ENCODE peak calls at places on chromosomes 12 and 14, in five cellular contexts. One of them, this sample, is unnamed.

GRCh38 chr14:30193791-30194407 is 266.3 kb upstream of the PRKD1 start:
- DNase-seq in psoas muscle: no peak
- DNase-seq in mesothelial cell of epicardium: no peak
- DNase-seq in WTC11: no peak
- DNase-seq in progenitor cell of endocrine pancreas: no peak
- DNase-seq in this sample: no peak

GRCh38 chr12:81128930-81129554 is 51.2 kb downstream of the ACSS3 start:
- DNase-seq in psoas muscle: no peak
- DNase-seq in mesothelial cell of epicardium: no peak
- DNase-seq in WTC11: peak; percentile 31
- DNase-seq in progenitor cell of endocrine pancreas: no peak
- DNase-seq in this sample: no peak

GRCh38 chr14:24310666-24311604 is at the start of gene LTB4R:
- DNase-seq in psoas muscle: peak; percentile 79
- DNase-seq in mesothelial cell of epicardium: no peak
- DNase-seq in WTC11: peak; percentile 78
- DNase-seq in progenitor cell of endocrine pancreas: no peak
- DNase-seq in this sample: peak; percentile 86

GRCh38 chr14:47264842-47265241 is 410.6 kb downstream of the MDGA2 start:
- DNase-seq in psoas muscle: no peak
- DNase-seq in mesothelial cell of epicardium: no peak
- DNase-seq in WTC11: no peak
- DNase-seq in progenitor cell of endocrine pancreas: no peak
- DNase-seq in this sample: no peak

GRCh38 chr12:123083661-123084571 is 67.0 kb downstream of the PITPNM2 start:
- DNase-seq in psoas muscle: no peak
- DNase-seq in mesothelial cell of epicardium: no peak
- DNase-seq in WTC11: no peak
- DNase-seq in progenitor cell of endocrine pancreas: no peak
- DNase-seq in this sample: no peak

GRCh38 chr12:96445743-96446655 is 43.4 kb upstream of the CFAP54 start:
- DNase-seq in psoas muscle: no peak
- DNase-seq in mesothelial cell of epicardium: no peak
- DNase-seq in WTC11: no peak
- DNase-seq in progenitor cell of endocrine pancreas: no peak
- DNase-seq in this sample: no peak

GRCh38 chr12:22064968-22065367 is 18.9 kb downstream of the CMAS start:
- DNase-seq in psoas muscle: no peak
- DNase-seq in mesothelial cell of epicardium: no peak
- DNase-seq in WTC11: no peak
- DNase-seq in progenitor cell of endocrine pancreas: no peak
- DNase-seq in this sample: no peak

GRCh38 chr12:57896437-57897201 is 44.7 kb upstream of the ATP23 start:
- DNase-seq in psoas muscle: peak; percentile 66
- DNase-seq in mesothelial cell of epicardium: peak; percentile 49
- DNase-seq in WTC11: peak; percentile 70
- DNase-seq in progenitor cell of endocrine pancreas: peak; percentile 42
- DNase-seq in this sample: peak; percentile 88

GRCh38 chr12:92051441-92051840 is 94.2 kb downstream of the BTG1 start:
- DNase-seq in psoas muscle: no peak
- DNase-seq in mesothelial cell of epicardium: no peak
- DNase-seq in WTC11: no peak
- DNase-seq in progenitor cell of endocrine pancreas: no peak
- DNase-seq in this sample: no peak

GRCh38 chr12:46153267-46153872 is 115.5 kb downstream of the SLC38A1 start:
- DNase-seq in psoas muscle: no peak
- DNase-seq in mesothelial cell of epicardium: no peak
- DNase-seq in WTC11: no peak
- DNase-seq in progenitor cell of endocrine pancreas: no peak
- DNase-seq in this sample: no peak

GRCh38 chr14:97010491-97011160 is 213.4 kb downstream of the VRK1 start:
- DNase-seq in psoas muscle: no peak
- DNase-seq in mesothelial cell of epicardium: no peak
- DNase-seq in WTC11: peak; percentile 46
- DNase-seq in progenitor cell of endocrine pancreas: no peak
- DNase-seq in this sample: no peak

GRCh38 chr12:6067152-6067916 is 57.1 kb downstream of the VWF start:
- DNase-seq in psoas muscle: no peak
- DNase-seq in mesothelial cell of epicardium: no peak
- DNase-seq in WTC11: peak; percentile 75
- DNase-seq in progenitor cell of endocrine pancreas: no peak
- DNase-seq in this sample: peak; percentile 43

GRCh38 chr14:32129124-32129523 is 52.0 kb downstream of the ARHGAP5 start:
- DNase-seq in psoas muscle: no peak
- DNase-seq in mesothelial cell of epicardium: no peak
- DNase-seq in WTC11: no peak
- DNase-seq in progenitor cell of endocrine pancreas: no peak
- DNase-seq in this sample: no peak

GRCh38 chr12:100372846-100373245 is 16.0 kb downstream of the SLC17A8 start:
- DNase-seq in psoas muscle: no peak
- DNase-seq in mesothelial cell of epicardium: no peak
- DNase-seq in WTC11: peak; percentile 38
- DNase-seq in progenitor cell of endocrine pancreas: no peak
- DNase-seq in this sample: no peak

GRCh38 chr12:117228239-117228638 is 38.0 kb upstream of the FBXO21 start:
- DNase-seq in psoas muscle: no peak
- DNase-seq in mesothelial cell of epicardium: no peak
- DNase-seq in WTC11: no peak
- DNase-seq in progenitor cell of endocrine pancreas: no peak
- DNase-seq in this sample: no peak

GRCh38 chr12:117235261-117235660 is 45.0 kb upstream of the FBXO21 start:
- DNase-seq in psoas muscle: no peak
- DNase-seq in mesothelial cell of epicardium: no peak
- DNase-seq in WTC11: peak; percentile 22
- DNase-seq in progenitor cell of endocrine pancreas: no peak
- DNase-seq in this sample: no peak

GRCh38 chr12:117227000-117227653 is 36.9 kb upstream of the FBXO21 start:
- DNase-seq in psoas muscle: no peak
- DNase-seq in mesothelial cell of epicardium: no peak
- DNase-seq in WTC11: peak; percentile 29
- DNase-seq in progenitor cell of endocrine pancreas: no peak
- DNase-seq in this sample: no peak

GRCh38 chr12:117234441-117234840 is 44.2 kb upstream of the FBXO21 start:
- DNase-seq in psoas muscle: no peak
- DNase-seq in mesothelial cell of epicardium: no peak
- DNase-seq in WTC11: no peak
- DNase-seq in progenitor cell of endocrine pancreas: no peak
- DNase-seq in this sample: no peak

GRCh38 chr12:117231750-117232149 is 41.5 kb upstream of the FBXO21 start:
- DNase-seq in psoas muscle: no peak
- DNase-seq in mesothelial cell of epicardium: no peak
- DNase-seq in WTC11: peak; percentile 62
- DNase-seq in progenitor cell of endocrine pancreas: no peak
- DNase-seq in this sample: no peak
- TF ChIP-seq CTCF in psoas muscle: no peak
- TF ChIP-seq CTCF in mesothelial cell of epicardium: no peak
- TF ChIP-seq CTCF in WTC11: no peak
- TF ChIP-seq CTCF in progenitor cell of endocrine pancreas: no peak
- TF ChIP-seq CTCF in this sample: no peak

GRCh38 chr12:12896261-12896660 is 4.9 kb downstream of the GPRC5A start:
- DNase-seq in psoas muscle: no peak
- DNase-seq in mesothelial cell of epicardium: no peak
- DNase-seq in WTC11: no peak
- DNase-seq in progenitor cell of endocrine pancreas: no peak
- DNase-seq in this sample: no peak
- TF ChIP-seq CTCF in psoas muscle: no peak
- TF ChIP-seq CTCF in mesothelial cell of epicardium: no peak
- TF ChIP-seq CTCF in WTC11: no peak
- TF ChIP-seq CTCF in progenitor cell of endocrine pancreas: no peak
- TF ChIP-seq CTCF in this sample: no peak

GRCh38 chr14:66404051-66404450 is 82.1 kb upstream of the CCDC196 start:
- DNase-seq in psoas muscle: no peak
- DNase-seq in mesothelial cell of epicardium: no peak
- DNase-seq in WTC11: no peak
- DNase-seq in progenitor cell of endocrine pancreas: no peak
- DNase-seq in this sample: no peak

GRCh38 chr14:66398437-66398836 is 87.7 kb upstream of the CCDC196 start:
- DNase-seq in psoas muscle: no peak
- DNase-seq in mesothelial cell of epicardium: no peak
- DNase-seq in WTC11: no peak
- DNase-seq in progenitor cell of endocrine pancreas: no peak
- DNase-seq in this sample: no peak

GRCh38 chr14:66405158-66405557 is 81.0 kb upstream of the CCDC196 start:
- DNase-seq in psoas muscle: no peak
- DNase-seq in mesothelial cell of epicardium: no peak
- DNase-seq in WTC11: no peak
- DNase-seq in progenitor cell of endocrine pancreas: peak; percentile 11
- DNase-seq in this sample: no peak

GRCh38 chr14:66403183-66403582 is 83.0 kb upstream of the CCDC196 start:
- DNase-seq in psoas muscle: no peak
- DNase-seq in mesothelial cell of epicardium: no peak
- DNase-seq in WTC11: no peak
- DNase-seq in progenitor cell of endocrine pancreas: no peak
- DNase-seq in this sample: no peak

GRCh38 chr14:66401447-66402095 is 84.6 kb upstream of the CCDC196 start:
- DNase-seq in psoas muscle: no peak
- DNase-seq in mesothelial cell of epicardium: no peak
- DNase-seq in WTC11: no peak
- DNase-seq in progenitor cell of endocrine pancreas: no peak
- DNase-seq in this sample: no peak
- TF ChIP-seq CTCF in psoas muscle: peak; percentile 29
- TF ChIP-seq CTCF in mesothelial cell of epicardium: no peak
- TF ChIP-seq CTCF in WTC11: no peak
- TF ChIP-seq CTCF in progenitor cell of endocrine pancreas: peak; percentile 55
- TF ChIP-seq CTCF in this sample: peak; percentile 48

DNA sequence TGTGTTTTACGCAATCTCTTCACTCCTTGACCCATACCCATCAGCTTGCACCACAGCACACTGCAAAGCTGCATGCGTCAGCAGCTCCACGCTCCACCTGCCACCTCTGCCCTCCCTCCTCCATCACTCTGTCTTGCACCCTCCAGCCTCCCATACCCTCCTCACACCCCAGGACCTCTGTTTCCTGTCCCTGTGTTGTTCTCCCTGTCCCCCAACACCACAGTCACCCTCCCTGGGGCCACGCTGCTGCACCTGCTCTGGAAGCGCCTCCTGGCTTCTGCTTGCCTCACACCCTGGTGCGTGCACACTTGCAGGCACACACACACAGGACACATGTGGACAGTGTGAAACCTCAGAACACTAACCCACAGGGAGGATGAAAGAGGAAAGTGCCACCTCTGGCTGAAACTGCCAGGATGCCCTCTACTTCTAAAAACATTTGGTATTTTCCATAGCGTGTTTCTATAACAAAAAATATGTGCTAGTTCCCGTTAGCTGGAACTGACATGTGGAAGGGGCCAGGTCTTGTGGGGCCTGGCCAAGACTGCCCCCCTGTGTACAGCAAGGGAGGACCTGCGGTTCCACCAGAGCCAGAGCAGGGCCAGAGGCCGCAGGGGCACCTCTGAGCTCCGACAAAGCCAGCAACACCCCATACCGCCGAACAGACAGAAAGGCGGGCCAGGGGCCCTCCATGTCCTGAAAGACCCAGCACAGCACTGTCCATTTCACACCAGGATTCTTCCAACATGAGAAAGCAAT is 10.0 kb downstream of the BRF1 start:
- DNase-seq in psoas muscle: no peak
- DNase-seq in mesothelial cell of epicardium: no peak
- DNase-seq in WTC11: no peak
- DNase-seq in progenitor cell of endocrine pancreas: no peak
- DNase-seq in this sample: no peak
- TF ChIP-seq CTCF in psoas muscle: no peak
- TF ChIP-seq CTCF in mesothelial cell of epicardium: no peak
- TF ChIP-seq CTCF in WTC11: no peak
- TF ChIP-seq CTCF in progenitor cell of endocrine pancreas: no peak
- TF ChIP-seq CTCF in this sample: no peak

DNA sequence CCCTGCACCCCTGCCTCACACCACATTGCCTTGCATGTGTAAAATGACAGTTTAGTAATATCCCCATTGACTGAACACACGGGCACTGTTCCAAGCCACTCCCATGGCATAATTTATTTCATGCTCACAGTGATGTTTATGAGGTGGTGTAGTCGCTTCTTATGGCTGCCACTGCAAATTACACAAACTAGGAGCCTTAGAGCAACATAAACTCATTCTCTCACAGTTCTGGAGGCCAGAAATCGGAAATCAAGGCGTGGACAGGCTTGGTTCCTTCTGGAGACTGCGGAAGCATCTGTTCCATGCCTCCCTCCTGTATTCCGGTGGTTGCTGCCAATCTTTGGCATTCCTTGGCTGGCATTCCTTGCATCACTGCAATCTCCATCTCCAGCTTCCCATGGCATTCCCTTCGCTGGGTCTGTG is 97.3 kb downstream of the RIN3 start:
- DNase-seq in psoas muscle: no peak
- DNase-seq in mesothelial cell of epicardium: no peak
- DNase-seq in WTC11: no peak
- DNase-seq in progenitor cell of endocrine pancreas: no peak
- DNase-seq in this sample: no peak
- TF ChIP-seq CTCF in psoas muscle: no peak
- TF ChIP-seq CTCF in mesothelial cell of epicardium: no peak
- TF ChIP-seq CTCF in WTC11: no peak
- TF ChIP-seq CTCF in progenitor cell of endocrine pancreas: no peak
- TF ChIP-seq CTCF in this sample: no peak

GRCh38 chr12:106031736-106032135 is 107.0 kb downstream of the NUAK1 start:
- DNase-seq in psoas muscle: no peak
- DNase-seq in mesothelial cell of epicardium: no peak
- DNase-seq in WTC11: no peak
- DNase-seq in progenitor cell of endocrine pancreas: no peak
- DNase-seq in this sample: no peak

GRCh38 chr12:106033161-106033675 is 105.5 kb downstream of the NUAK1 start:
- DNase-seq in psoas muscle: no peak
- DNase-seq in mesothelial cell of epicardium: no peak
- DNase-seq in WTC11: no peak
- DNase-seq in progenitor cell of endocrine pancreas: no peak
- DNase-seq in this sample: no peak

GRCh38 chr12:106030210-106031175 is 108.3 kb downstream of the NUAK1 start:
- DNase-seq in psoas muscle: no peak
- DNase-seq in mesothelial cell of epicardium: no peak
- DNase-seq in WTC11: no peak
- DNase-seq in progenitor cell of endocrine pancreas: no peak
- DNase-seq in this sample: no peak

GRCh38 chr12:106034316-106034715 is 104.4 kb downstream of the NUAK1 start:
- DNase-seq in psoas muscle: no peak
- DNase-seq in mesothelial cell of epicardium: no peak
- DNase-seq in WTC11: no peak
- DNase-seq in progenitor cell of endocrine pancreas: no peak
- DNase-seq in this sample: no peak

GRCh38 chr12:106032141-106032925 is 106.4 kb downstream of the NUAK1 start:
- DNase-seq in psoas muscle: no peak
- DNase-seq in mesothelial cell of epicardium: no peak
- DNase-seq in WTC11: no peak
- DNase-seq in progenitor cell of endocrine pancreas: no peak
- DNase-seq in this sample: no peak
- TF ChIP-seq CTCF in psoas muscle: peak; percentile 12
- TF ChIP-seq CTCF in mesothelial cell of epicardium: no peak
- TF ChIP-seq CTCF in WTC11: no peak
- TF ChIP-seq CTCF in progenitor cell of endocrine pancreas: no peak
- TF ChIP-seq CTCF in this sample: no peak

This sample was measured in heart left ventricle.